ENCODE peak calls at places on chromosomes 4 and X, in seven cellular contexts. F is Peyer's patch; P is choroid plexus epithelial cell; C is dorsolateral prefrontal cortex; T is CD8-positive, alpha-beta T cell; E is NB4; M is left lung. D is an unnamed sample.

GRCh38 chr4:101958547-101958946 is 168.0 kb downstream of the BANK1 start:
- DNase-seq in F (no peak), P (no peak), C (peak), T (no peak), E (no peak), M (no peak), D (no peak)

GRCh38 chrX:121179972-121180371 is 132.6 kb downstream of the GLUD2 start:
- DNase-seq in F (no peak), P (no peak), C (no peak), T (no peak), E (no peak), M (no peak), D (no peak)

GRCh38 chr4:10622728-10623127 is 61.8 kb downstream of the CLNK start:
- DNase-seq in F (no peak), P (peak), C (no peak), T (no peak), E (peak), M (no peak), D (no peak)

GRCh38 chr4:122480023-122480422 is 23.5 kb upstream of the IL2 start:
- DNase-seq in F (no peak), P (peak), C (no peak), T (no peak), E (peak), M (no peak), D (no peak)

GRCh38 chr4:158781963-158782362 is 13.1 kb downstream of the FNIP2 start:
- DNase-seq in F (no peak), P (peak), C (no peak), T (no peak), E (no peak), M (no peak), D (no peak)

GRCh38 chr4:48262926-48263325 is 6.7 kb downstream of the TEC start:
- DNase-seq in F (no peak), P (no peak), C (no peak), T (no peak), E (peak), M (no peak), D (no peak)

GRCh38 chr4:48047421-48047844 is 30.9 kb downstream of the NIPAL1 start:
- DNase-seq in F (peak), P (peak), C (no peak), T (peak), E (peak), M (peak), D (no peak)

GRCh38 chr4:10040049-10040892 is 19.0 kb upstream of the SLC2A9 start:
- DNase-seq in F (no peak), P (no peak), C (no peak), T (no peak), E (no peak), M (no peak), D (no peak)

GRCh38 chrX:96715412-96715940 is 30.8 kb downstream of the DIAPH2 start:
- DNase-seq in F (no peak), P (no peak), C (no peak), T (no peak), E (peak), M (no peak), D (no peak)

GRCh38 chr4:74474345-74475099 is 29.6 kb downstream of the AREG start:
- DNase-seq in F (no peak), P (peak), C (no peak), T (no peak), E (no peak), M (no peak), D (no peak)

GRCh38 chrX:42093756-42094155 is 170.4 kb upstream of the CASK start:
- DNase-seq in F (no peak), P (peak), C (no peak), T (no peak), E (no peak), M (no peak), D (no peak)

GRCh38 chrX:8067754-8068469 is 103.2 kb downstream of the VCX2 start:
- DNase-seq in F (no peak), P (no peak), C (no peak), T (no peak), E (no peak), M (no peak), D (no peak)

GRCh38 chr4:95428216-95429085 is 120.3 kb downstream of the UNC5C start:
- DNase-seq in F (no peak), P (no peak), C (no peak), T (no peak), E (no peak), M (no peak), D (no peak)

GRCh38 chrX:74924449-74925209 is 623 bp downstream of the NEXMIF start:
- DNase-seq in F (peak), P (peak), C (peak), T (no peak), E (no peak), M (peak), D (no peak)

GRCh38 chrX:67917412-67918010 is 373.7 kb downstream of the AR start:
- DNase-seq in F (no peak), P (no peak), C (no peak), T (no peak), E (peak), M (no peak), D (no peak)

GRCh38 chr4:168666531-168666930 is 169.7 kb downstream of the PALLD start:
- DNase-seq in F (no peak), P (peak), C (no peak), T (no peak), E (no peak), M (no peak), D (no peak)

GRCh38 chr4:113327513-113327912 is 278.1 kb downstream of the ANK2 start:
- DNase-seq in F (no peak), P (peak), C (no peak), T (no peak), E (no peak), M (no peak), D (no peak)

GRCh38 chrX:19225906-19226305 is 103.6 kb upstream of the ADGRG2 start:
- DNase-seq in F (no peak), P (peak), C (no peak), T (no peak), E (peak), M (no peak), D (no peak)
- TF ChIP-seq CTCF in F (no peak), P (peak), C (no peak), T (no peak), E (peak), M (no peak), D (no peak)

DNA sequence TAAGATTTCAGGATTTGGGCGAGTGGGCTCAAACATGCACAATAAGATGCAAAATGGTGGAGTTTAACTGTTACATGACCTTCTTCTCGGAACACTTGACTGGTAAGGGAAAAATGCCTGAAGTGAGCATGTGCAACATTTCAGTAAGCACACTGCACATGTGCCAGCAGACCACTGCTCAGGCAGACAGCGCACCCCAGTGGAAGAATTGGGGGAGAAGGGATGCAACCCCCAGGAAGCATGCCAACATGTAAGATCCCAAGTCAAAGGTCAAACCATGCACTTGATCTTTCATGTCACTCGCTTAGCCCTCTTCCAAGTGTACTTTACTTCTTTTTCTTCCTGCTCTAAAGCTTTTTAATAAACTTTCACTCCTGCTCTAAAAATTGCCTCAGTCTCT is 256.3 kb downstream of the CENPC start:
- DNase-seq in F (no peak), P (peak), C (no peak), T (no peak), E (peak), M (no peak), D (no peak)
- TF ChIP-seq CTCF in F (no peak), P (peak), C (no peak), T (no peak), E (peak), M (no peak), D (no peak)

GRCh38 chr4:62526671-62527070 is 1326.5 kb downstream of the ADGRL3 start:
- DNase-seq in F (no peak), P (no peak), C (no peak), T (no peak), E (no peak), M (no peak), D (no peak)

GRCh38 chr4:62517721-62518120 is 1317.6 kb downstream of the ADGRL3 start:
- DNase-seq in F (no peak), P (peak), C (no peak), T (no peak), E (no peak), M (no peak), D (no peak)

DNA sequence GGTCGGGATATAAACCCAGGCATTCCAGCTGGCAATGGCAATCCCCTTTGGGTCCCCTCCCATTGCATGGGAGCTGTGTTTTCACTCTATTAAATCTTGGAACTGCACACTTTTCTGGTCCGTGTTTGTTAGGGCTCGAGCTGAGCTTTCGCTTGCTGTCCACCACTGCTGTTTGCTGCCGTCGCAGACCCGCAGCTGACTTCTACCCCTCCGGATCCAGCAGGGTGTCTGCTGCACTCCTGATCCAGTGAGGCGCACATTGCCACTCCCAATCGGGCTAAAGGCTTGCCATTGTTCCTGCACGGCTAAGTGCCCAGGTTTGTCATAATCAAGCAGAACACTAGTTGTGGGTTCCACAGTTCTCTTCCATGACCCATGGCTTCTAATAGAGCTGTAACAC is 1322.1 kb downstream of the ADGRL3 start:
- DNase-seq in F (no peak), P (no peak), C (no peak), T (no peak), E (no peak), M (no peak), D (no peak)
- TF ChIP-seq CTCF in F (no peak), P (no peak), C (no peak), T (no peak), E (no peak), M (no peak), D (no peak)

GRCh38 chr4:94341468-94341867 is 1.2 kb downstream of the HPGDS start:
- DNase-seq in F (no peak), P (peak), C (no peak), T (no peak), E (no peak), M (no peak), D (no peak)

GRCh38 chr4:94338681-94339351 is 3.8 kb downstream of the HPGDS start:
- DNase-seq in F (no peak), P (no peak), C (no peak), T (no peak), E (no peak), M (no peak), D (no peak)

GRCh38 chr4:94342713-94343112 is at the start of gene HPGDS:
- DNase-seq in F (no peak), P (no peak), C (no peak), T (no peak), E (no peak), M (no peak), D (no peak)

GRCh38 chr4:94344457-94344856 is 1.8 kb upstream of the HPGDS start:
- DNase-seq in F (no peak), P (no peak), C (no peak), T (no peak), E (no peak), M (no peak), D (no peak)

GRCh38 chr4:94339779-94340178 is 2.9 kb downstream of the HPGDS start:
- DNase-seq in F (no peak), P (no peak), C (no peak), T (no peak), E (peak), M (peak), D (no peak)
- TF ChIP-seq CTCF in F (no peak), P (no peak), C (no peak), T (no peak), E (no peak), M (no peak), D (no peak)

DNA sequence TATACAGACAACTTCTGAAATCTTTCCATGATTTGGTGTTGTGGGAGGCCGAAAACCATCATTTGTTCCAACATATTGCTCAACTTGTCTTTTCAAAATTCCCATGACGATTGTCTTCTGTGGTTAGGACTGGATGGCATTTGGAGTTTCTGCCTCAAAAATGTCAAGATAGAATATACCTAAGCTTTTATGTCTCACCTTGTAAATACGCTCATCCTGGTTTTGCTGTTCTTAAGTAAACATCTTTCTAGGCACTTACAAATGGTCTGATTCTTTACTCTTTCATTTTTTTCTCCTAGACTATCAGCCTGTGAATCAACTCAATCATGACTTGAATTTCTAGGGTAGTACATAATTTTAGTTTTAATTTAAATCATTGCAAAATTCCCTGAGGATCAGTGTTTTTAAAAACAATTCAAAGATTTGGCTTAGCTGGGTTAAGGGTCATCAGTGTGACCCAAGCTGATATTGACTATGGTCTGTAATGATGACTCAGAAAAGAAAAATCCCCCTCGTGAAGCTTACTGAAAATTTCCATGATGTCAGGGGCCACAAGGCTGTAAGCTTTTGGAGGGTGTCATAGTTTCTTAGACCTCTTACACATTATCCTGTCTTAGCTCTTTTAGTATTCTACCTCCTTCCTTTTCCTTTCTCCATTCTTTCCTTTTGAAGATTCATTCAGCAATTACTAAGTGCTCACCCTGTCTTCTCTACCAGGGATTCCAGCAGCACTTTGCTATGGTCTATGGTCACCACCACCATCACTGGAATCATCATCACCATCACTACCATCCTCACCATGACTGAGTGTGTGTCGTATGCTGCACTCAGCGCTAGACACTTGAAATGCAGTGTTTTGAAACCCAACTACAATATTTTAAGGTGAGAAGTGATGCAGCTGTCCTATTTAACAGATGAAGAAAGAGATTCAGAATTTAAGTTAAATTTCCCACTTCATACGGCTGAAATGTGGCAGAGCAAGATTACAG is 124.4 kb downstream of the CPE start:
- DNase-seq in F (no peak), P (peak), C (no peak), T (no peak), E (no peak), M (no peak), D (no peak)
- TF ChIP-seq CTCF in F (no peak), P (no peak), C (no peak), T (no peak), E (no peak), M (no peak), D (no peak)

GRCh38 chr4:55393461-55394320 is 2.1 kb upstream of the TMEM165 start:
- DNase-seq in F (no peak), P (no peak), C (no peak), T (no peak), E (peak), M (no peak), D (no peak)

GRCh38 chr4:55396305-55397023 is 707 bp downstream of the TMEM165 start:
- DNase-seq in F (peak), P (peak), C (peak), T (peak), E (peak), M (peak), D (no peak)

GRCh38 chr4:55395529-55396304 is at the start of gene TMEM165:
- DNase-seq in F (peak), P (peak), C (peak), T (peak), E (peak), M (peak), D (peak)

GRCh38 chr4:55397024-55397520 is 1.3 kb downstream of the TMEM165 start:
- DNase-seq in F (no peak), P (peak), C (no peak), T (no peak), E (peak), M (no peak), D (no peak)

GRCh38 chr4:55395218-55395528 is 584 bp upstream of the TMEM165 start:
- DNase-seq in F (no peak), P (no peak), C (no peak), T (no peak), E (no peak), M (no peak), D (no peak)
- TF ChIP-seq CTCF in F (no peak), P (no peak), C (peak), T (peak), E (no peak), M (no peak), D (no peak)

GRCh38 chr4:16582526-16582925 is 315.9 kb downstream of the LDB2 start:
- DNase-seq in F (no peak), P (no peak), C (no peak), T (no peak), E (peak), M (no peak), D (no peak)
- TF ChIP-seq CTCF in F (no peak), P (peak), C (no peak), T (no peak), E (peak), M (no peak), D (no peak)

GRCh38 chr4:84159767-84160166 is 339.3 kb downstream of the NKX6-1 start:
- DNase-seq in F (no peak), P (peak), C (no peak), T (no peak), E (peak), M (no peak), D (no peak)
- TF ChIP-seq CTCF in F (no peak), P (peak), C (no peak), T (no peak), E (no peak), M (no peak), D (no peak)